ENCODE peak calls at places on chromosomes 3 and 15, in six cellular contexts. X is mesenchymal stem cell, I is IMR-90, E is neuronal stem cell, M is H1, A is trophoblast cell. W is an unnamed sample.

GRCh38 chr3:96813134-96813819 is 1.1 kb upstream of the EPHA6 start:
- DNase-seq in X (peak), I (peak), E (peak), M (peak), A (peak), W (peak)

GRCh38 chr15:42035362-42035761 is 14.5 kb upstream of the PLA2G4E start:
- DNase-seq in X (no peak), I (peak), E (no peak), M (no peak), A (no peak), W (peak)

GRCh38 chr3:182241777-182242556 is 530.2 kb downstream of the SOX2 start:
- DNase-seq in X (peak), I (no peak), E (peak), M (no peak), A (no peak), W (no peak)

GRCh38 chr3:186931487-186932280 is 1.4 kb downstream of the ST6GAL1 start:
- DNase-seq in X (peak), I (peak), E (no peak), M (no peak), A (no peak), W (peak)

GRCh38 chr3:10945683-10946287 is 46.8 kb upstream of the SLC6A1 start:
- DNase-seq in X (peak), I (peak), E (peak), M (peak), A (peak), W (peak)

GRCh38 chr3:25257026-25257425 is 171.0 kb upstream of the RARB start:
- DNase-seq in X (peak), I (no peak), E (no peak), M (no peak), A (no peak), W (no peak)

GRCh38 chr3:143001034-143001368 is 369 bp upstream of the U2SURP start:
- DNase-seq in X (no peak), I (no peak), E (no peak), M (no peak), A (no peak), W (no peak)

GRCh38 chr3:15781637-15782402 is 16.0 kb downstream of the ANKRD28 start:
- DNase-seq in X (no peak), I (no peak), E (no peak), M (no peak), A (no peak), W (no peak)

GRCh38 chr3:36937492-36937891 is 7.4 kb downstream of the TRANK1 start:
- DNase-seq in X (no peak), I (no peak), E (no peak), M (no peak), A (no peak), W (no peak)

GRCh38 chr15:23003736-23004135 is 23.6 kb upstream of the CYFIP1 start:
- DNase-seq in X (no peak), I (no peak), E (no peak), M (no peak), A (no peak), W (no peak)

GRCh38 chr15:62706361-62706760 is 336.2 kb upstream of the TPM1 start:
- DNase-seq in X (no peak), I (no peak), E (no peak), M (no peak), A (no peak), W (no peak)

GRCh38 chr3:125715651-125716050 is 120.4 kb upstream of the OSBPL11 start:
- DNase-seq in X (no peak), I (no peak), E (no peak), M (no peak), A (no peak), W (no peak)

GRCh38 chr15:70023064-70023768 is 74.5 kb downstream of the TLE3 start:
- DNase-seq in X (peak), I (peak), E (no peak), M (no peak), A (no peak), W (peak)

GRCh38 chr3:10600159-10601125 is 95.1 kb upstream of the ATP2B2 start:
- DNase-seq in X (no peak), I (no peak), E (no peak), M (no peak), A (no peak), W (no peak)

GRCh38 chr3:49689046-49689886 is at the start of the genes MST1 and RNF123:
- DNase-seq in X (peak), I (peak), E (peak), M (peak), A (peak), W (peak)

GRCh38 chr3:11774296-11774877 is 72.3 kb downstream of the TAMM41 start:
- DNase-seq in X (peak), I (peak), E (peak), M (peak), A (peak), W (peak)

GRCh38 chr3:5191555-5192304 is 4.2 kb downstream of the EDEM1 start:
- DNase-seq in X (no peak), I (no peak), E (no peak), M (no peak), A (no peak), W (no peak)

GRCh38 chr15:55282284-55282833 is 7.3 kb downstream of the RAB27A start:
- DNase-seq in X (peak), I (peak), E (no peak), M (no peak), A (no peak), W (peak)

GRCh38 chr15:23759964-23760363 is 72.9 kb upstream of the NDN start:
- DNase-seq in X (no peak), I (no peak), E (no peak), M (no peak), A (no peak), W (peak)

GRCh38 chr3:851098-851790 is 241.6 kb upstream of the CNTN6 start:
- DNase-seq in X (no peak), I (no peak), E (no peak), M (peak), A (no peak), W (peak)

GRCh38 chr3:196399485-196399945 is 32.7 kb downstream of the UBXN7 start:
- DNase-seq in X (peak), I (peak), E (no peak), M (no peak), A (peak), W (no peak)

GRCh38 chr3:27712136-27713065 is 9.7 kb downstream of the EOMES start:
- DNase-seq in X (peak), I (peak), E (no peak), M (no peak), A (peak), W (peak)

GRCh38 chr15:82398785-82399184 is 30.8 kb upstream of the GOLGA6L9 start:
- DNase-seq in X (no peak), I (no peak), E (no peak), M (no peak), A (no peak), W (peak)

GRCh38 chr15:77983708-77984445 is 93.6 kb downstream of the TBC1D2B start:
- DNase-seq in X (no peak), I (no peak), E (no peak), M (no peak), A (no peak), W (no peak)

DNA sequence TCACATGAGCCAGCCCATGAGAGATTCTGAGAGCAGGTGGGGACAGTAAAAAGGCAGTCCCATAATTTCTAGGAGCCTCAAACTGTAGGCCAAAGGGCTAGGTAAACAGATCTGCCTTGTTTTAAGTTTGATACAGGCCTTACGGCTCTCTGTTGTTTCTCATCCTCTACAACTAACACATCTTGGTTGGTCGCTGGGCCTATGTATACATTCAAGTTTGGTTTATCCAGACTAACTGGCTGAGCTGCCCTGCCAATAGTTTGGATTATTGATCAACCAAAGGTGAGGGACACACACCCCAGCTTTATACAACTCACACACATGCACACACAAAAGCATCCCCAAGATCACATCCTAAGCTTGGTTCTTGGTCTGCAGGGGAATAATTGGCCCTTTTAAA is 3.0 kb downstream of the SIAH2 start:
- DNase-seq in X (no peak), I (no peak), E (no peak), M (no peak), A (no peak), W (no peak)
- H3K4me3 ChIP-seq in X (no peak), I (peak), E (no peak), M (no peak), A (no peak), W (no peak)

DNA sequence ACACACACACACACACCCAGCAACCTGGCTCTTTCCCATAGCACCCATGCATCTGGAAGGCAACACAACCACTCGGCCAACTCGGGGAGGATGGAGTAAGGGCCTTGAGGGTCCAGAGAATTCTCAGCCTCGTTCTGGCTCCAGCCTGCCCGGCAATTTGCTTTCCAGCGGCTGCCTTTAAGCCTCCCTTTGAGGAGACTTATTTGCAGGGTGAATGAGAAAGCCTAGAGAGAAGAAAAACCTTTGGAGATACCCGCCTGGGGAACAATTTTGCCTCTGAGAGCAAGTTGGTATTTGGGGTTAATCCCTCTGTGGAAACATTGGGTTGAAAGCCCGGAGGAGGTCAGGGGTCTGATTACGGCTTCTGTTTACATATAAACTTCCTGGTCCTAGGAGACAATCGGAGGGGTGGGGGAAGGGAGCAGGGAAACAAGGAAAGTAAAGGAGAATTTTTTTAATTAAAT is 160.8 kb upstream of the HES1 start:
- DNase-seq in X (peak), I (no peak), E (peak), M (no peak), A (no peak), W (peak)
- H2BK120ac ChIP-seq in X (no peak), I (no peak), E (no peak), M (peak), A (no peak), W (no peak)

GRCh38 chr15:25785643-25786029 is 77.5 kb downstream of the ATP10A start:
- DNase-seq in X (no peak), I (no peak), E (no peak), M (no peak), A (no peak), W (no peak)

GRCh38 chr15:25789206-25789605 is 73.9 kb downstream of the ATP10A start:
- DNase-seq in X (no peak), I (peak), E (no peak), M (no peak), A (no peak), W (no peak)

GRCh38 chr15:25786040-25786439 is 77.1 kb downstream of the ATP10A start:
- DNase-seq in X (no peak), I (no peak), E (no peak), M (no peak), A (no peak), W (no peak)

GRCh38 chr15:25787855-25788521 is 75.1 kb downstream of the ATP10A start:
- DNase-seq in X (peak), I (peak), E (no peak), M (no peak), A (no peak), W (no peak)

DNA sequence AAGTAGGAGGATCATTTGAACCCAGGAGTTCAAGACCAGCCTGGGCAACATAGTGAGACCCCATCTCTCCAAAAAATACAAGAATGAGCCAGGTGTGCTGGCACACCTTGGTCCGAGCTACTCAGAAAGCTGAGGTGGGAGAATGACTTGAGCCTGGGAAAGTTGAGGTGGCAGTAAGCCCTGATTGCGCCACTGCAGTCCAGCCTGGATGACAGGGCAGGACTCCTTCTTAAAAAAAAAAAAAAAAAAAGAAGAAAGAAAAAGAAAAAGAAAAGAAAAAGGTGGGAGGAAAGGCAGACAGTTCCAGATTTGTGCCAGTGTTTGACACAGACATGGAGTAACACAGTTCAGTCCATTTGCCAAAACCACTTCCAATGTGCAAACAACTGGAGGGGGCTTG is 75.7 kb downstream of the ATP10A start:
- DNase-seq in X (peak), I (peak), E (no peak), M (no peak), A (no peak), W (no peak)
- H3K23ac ChIP-seq in X (no peak), I (no peak), E (no peak), M (no peak), A (no peak), W (no peak)

GRCh38 chr3:31226331-31226730 is 306.4 kb upstream of the STT3B start:
- DNase-seq in X (no peak), I (no peak), E (no peak), M (no peak), A (no peak), W (no peak)
- H3K4me3 ChIP-seq in X (no peak), I (no peak), E (no peak), M (no peak), A (no peak), W (no peak)

GRCh38 chr3:185200639-185201038 is 47.8 kb upstream of the C3orf70 start:
- DNase-seq in X (no peak), I (peak), E (no peak), M (no peak), A (no peak), W (no peak)
- H2BK120ac ChIP-seq in X (no peak), I (no peak), E (no peak), M (no peak), A (no peak), W (no peak)